ENCODE peak calls at places on chromosome 12, in six cellular contexts. C is ascending aorta, Q is AG10803, O is NB4, P is fibroblast of mammary gland, S is lower leg skin. Z is an unnamed sample.

GRCh38 chr12:64171715-64172114 is 50.4 kb downstream of the KICS2 start:
- DNase-seq in C (no peak), Q (peak), O (no peak), P (peak), S (no peak), Z (no peak)

GRCh38 chr12:80242341-80242740 is 143.0 kb downstream of the OTOGL start:
- DNase-seq in C (no peak), Q (no peak), O (no peak), P (no peak), S (no peak), Z (no peak)

GRCh38 chr12:67096533-67097318 is 172.4 kb upstream of the CAND1 start:
- DNase-seq in C (no peak), Q (peak), O (peak), P (peak), S (no peak), Z (peak)

GRCh38 chr12:24901975-24902461 is 46.9 kb downstream of the BCAT1 start:
- DNase-seq in C (no peak), Q (no peak), O (no peak), P (no peak), S (peak), Z (no peak)

GRCh38 chr12:124862768-124863408 is 776 bp downstream of the SCARB1 start:
- DNase-seq in C (no peak), Q (peak), O (peak), P (peak), S (no peak), Z (peak)

GRCh38 chr12:98595152-98595988 is 1.9 kb downstream of the SLC25A3 start:
- DNase-seq in C (no peak), Q (peak), O (peak), P (peak), S (no peak), Z (peak)

GRCh38 chr12:132783917-132784531 is 22.4 kb upstream of the ANKLE2 start:
- DNase-seq in C (no peak), Q (no peak), O (no peak), P (no peak), S (no peak), Z (no peak)

GRCh38 chr12:30990316-30990715 is 63.8 kb downstream of the TSPAN11 start:
- DNase-seq in C (no peak), Q (no peak), O (no peak), P (no peak), S (no peak), Z (no peak)

GRCh38 chr12:20525064-20525610 is 156.8 kb downstream of the PDE3A start:
- DNase-seq in C (no peak), Q (no peak), O (no peak), P (peak), S (no peak), Z (peak)

GRCh38 chr12:47742253-47742825 is 16.3 kb downstream of the RAPGEF3 start:
- DNase-seq in C (no peak), Q (no peak), O (peak), P (peak), S (peak), Z (peak)

GRCh38 chr12:30047499-30048262 is 263.9 kb upstream of the TMTC1 start:
- DNase-seq in C (no peak), Q (no peak), O (no peak), P (peak), S (no peak), Z (peak)

GRCh38 chr12:12138203-12139154 is 67.7 kb downstream of the BCL2L14 start:
- DNase-seq in C (no peak), Q (no peak), O (no peak), P (no peak), S (no peak), Z (no peak)
- TF ChIP-seq CTCF in C (no peak), Q (no peak), O (no peak), P (no peak), S (no peak), Z (no peak)

DNA sequence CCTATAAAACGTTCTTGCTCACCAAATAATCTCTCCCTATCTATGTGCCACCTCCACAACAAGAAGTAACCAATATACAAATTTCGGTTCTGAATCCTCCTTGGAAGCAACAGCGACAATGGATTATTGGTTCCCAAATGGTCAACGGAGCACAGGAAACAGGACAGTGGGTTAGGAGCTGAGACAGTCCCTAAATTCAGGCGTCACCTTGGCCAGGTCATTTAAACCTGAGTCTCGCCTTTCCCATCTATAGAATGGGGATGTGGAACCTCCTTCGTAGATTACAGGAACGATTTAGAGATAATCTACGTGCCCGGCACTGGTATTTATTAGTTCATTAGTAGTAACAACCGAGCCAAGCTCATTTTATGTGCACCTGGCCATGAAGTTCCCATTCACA is 1.1 kb downstream of the NT5DC3 start:
- DNase-seq in C (no peak), Q (no peak), O (no peak), P (no peak), S (no peak), Z (no peak)
- H3K4me3 ChIP-seq in C (peak), Q (peak), O (peak), P (peak), S (peak), Z (peak)

GRCh38 chr12:121383601-121384019 is 16.3 kb upstream of the RNF34 start:
- DNase-seq in C (no peak), Q (no peak), O (no peak), P (no peak), S (no peak), Z (no peak)
- TF ChIP-seq CTCF in C (no peak), Q (no peak), O (peak), P (peak), S (no peak), Z (peak)

GRCh38 chr12:8956772-8957171 is 7.3 kb upstream of the M6PR start:
- DNase-seq in C (no peak), Q (no peak), O (no peak), P (no peak), S (no peak), Z (no peak)
- H3K4me3 ChIP-seq in C (no peak), Q (no peak), O (no peak), P (no peak), S (no peak), Z (no peak)

GRCh38 chr12:11810962-11811361 is 161.5 kb downstream of the ETV6 start:
- DNase-seq in C (no peak), Q (no peak), O (no peak), P (no peak), S (no peak), Z (no peak)

GRCh38 chr12:11815397-11815796 is 165.9 kb downstream of the ETV6 start:
- DNase-seq in C (no peak), Q (no peak), O (no peak), P (no peak), S (no peak), Z (no peak)

GRCh38 chr12:11813422-11813813 is 163.9 kb downstream of the ETV6 start:
- DNase-seq in C (no peak), Q (peak), O (no peak), P (no peak), S (no peak), Z (no peak)

GRCh38 chr12:11814362-11814761 is 164.9 kb downstream of the ETV6 start:
- DNase-seq in C (no peak), Q (peak), O (peak), P (peak), S (no peak), Z (peak)

GRCh38 chr12:11812558-11813421 is 163.3 kb downstream of the ETV6 start:
- DNase-seq in C (no peak), Q (peak), O (peak), P (no peak), S (peak), Z (peak)
- TF ChIP-seq CTCF in C (peak), Q (peak), O (peak), P (no peak), S (no peak), Z (peak)

GRCh38 chr12:53698948-53699672 is 23.2 kb upstream of the ATP5MC2 start:
- DNase-seq in C (no peak), Q (no peak), O (no peak), P (no peak), S (no peak), Z (no peak)

GRCh38 chr12:53696285-53696654 is 20.4 kb upstream of the ATP5MC2 start:
- DNase-seq in C (no peak), Q (peak), O (peak), P (peak), S (no peak), Z (peak)

GRCh38 chr12:53694746-53695145 is 18.9 kb upstream of the ATP5MC2 start:
- DNase-seq in C (no peak), Q (no peak), O (no peak), P (no peak), S (no peak), Z (no peak)

GRCh38 chr12:53695148-53696138 is 19.6 kb upstream of the ATP5MC2 start:
- DNase-seq in C (no peak), Q (peak), O (peak), P (peak), S (no peak), Z (peak)

GRCh38 chr12:53696655-53697321 is 20.9 kb upstream of the ATP5MC2 start:
- DNase-seq in C (no peak), Q (no peak), O (no peak), P (no peak), S (no peak), Z (no peak)
- H3K4me3 ChIP-seq in C (peak), Q (no peak), O (no peak), P (no peak), S (no peak), Z (no peak)

DNA sequence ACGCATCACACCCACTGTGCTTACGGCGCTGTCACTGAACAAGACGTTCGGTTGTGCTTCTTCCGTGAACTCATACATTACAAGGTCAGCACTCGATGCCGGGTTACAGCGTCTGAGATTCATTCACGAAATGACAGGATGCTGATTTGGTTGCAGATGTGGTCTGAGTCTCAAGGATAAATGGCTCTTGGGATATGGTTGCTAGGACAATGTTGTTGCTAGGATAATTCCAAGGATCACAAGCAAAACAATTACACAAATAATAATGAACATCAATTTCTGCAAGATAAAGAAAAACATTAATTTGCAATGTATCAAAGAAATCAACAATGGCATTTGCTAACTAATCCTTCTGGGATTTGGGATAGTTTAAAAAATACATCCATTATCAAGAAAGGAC is 47.4 kb downstream of the STX2 start:
- DNase-seq in C (no peak), Q (peak), O (no peak), P (peak), S (no peak), Z (no peak)
- TF ChIP-seq CTCF in C (no peak), Q (no peak), O (no peak), P (no peak), S (no peak), Z (no peak)

DNA sequence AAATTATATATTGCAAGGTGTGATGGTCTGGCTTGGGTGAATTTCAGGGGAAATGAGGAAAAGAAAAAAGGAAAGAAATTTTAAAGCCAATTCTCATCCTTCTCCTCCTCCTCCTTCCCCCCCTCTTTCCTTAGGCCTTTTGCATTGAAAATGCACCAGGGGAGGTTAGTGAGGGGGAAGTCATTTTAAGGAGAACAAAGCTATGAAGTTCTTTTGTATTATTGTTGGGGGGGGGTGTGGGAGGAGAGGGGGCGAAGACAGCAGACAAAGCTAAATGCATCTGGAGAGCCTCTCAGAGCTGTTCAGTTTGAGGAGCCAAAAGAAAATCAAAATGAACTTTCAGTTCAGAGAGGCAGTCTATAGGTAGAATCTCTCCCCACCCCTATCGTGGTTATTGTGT is 1.9 kb downstream of the HOXC4 start:
- DNase-seq in C (no peak), Q (no peak), O (no peak), P (no peak), S (no peak), Z (no peak)
- H3K4me3 ChIP-seq in C (peak), Q (no peak), O (no peak), P (peak), S (no peak), Z (no peak)

GRCh38 chr12:130195369-130195768 is 33.1 kb downstream of the FZD10 start:
- DNase-seq in C (no peak), Q (no peak), O (no peak), P (no peak), S (peak), Z (no peak)
- TF ChIP-seq CTCF in C (no peak), Q (no peak), O (no peak), P (no peak), S (no peak), Z (no peak)

GRCh38 chr12:78964521-78964920 is 99.9 kb downstream of the SYT1 start:
- DNase-seq in C (no peak), Q (no peak), O (no peak), P (no peak), S (no peak), Z (peak)
- H3K4me3 ChIP-seq in C (no peak), Q (no peak), O (no peak), P (no peak), S (no peak), Z (no peak)